ENCODE peak calls at places on chromosomes 2 and 18, in eight cellular contexts. X, O, M, V, R, G, A and L are unnamed samples. For H3K9me3, the result is how much of the 10 kb centered on the place peaks cover.

GRCh38 chr2:240603846-240604245 is 17.3 kb downstream of the CAPN10 start:
- DNase-seq in G (peak), R (peak), X (no peak), V (no peak), A (no peak), O (no peak), M (no peak), L (peak)

GRCh38 chr18:67875936-67876335 is 359.4 kb upstream of the DSEL start:
- DNase-seq in V (no peak), R (no peak), A (no peak), O (no peak), G (no peak), M (no peak), X (peak), L (no peak)

GRCh38 chr2:146990311-146990781 is 854.5 kb upstream of the ACVR2A start:
- DNase-seq in G (no peak), V (no peak), A (no peak), M (no peak), O (no peak), X (peak), R (no peak), L (no peak)

GRCh38 chr2:12455626-12456025 is 261.1 kb upstream of the TRIB2 start:
- DNase-seq in G (no peak), R (no peak), V (no peak), A (no peak), M (no peak), O (no peak), X (peak), L (no peak)

GRCh38 chr18:37547196-37547595 is 18.4 kb downstream of the CELF4 start:
- DNase-seq in X (no peak), R (no peak), M (no peak), V (no peak), A (no peak), O (no peak), G (peak), L (no peak)

GRCh38 chr2:23053580-23053979 is 331.4 kb upstream of the KLHL29 start:
- DNase-seq in O (no peak), M (no peak), A (no peak), R (no peak), G (no peak), V (no peak), X (no peak), L (no peak)

GRCh38 chr2:149579972-149580882 is 7.3 kb downstream of the MMADHC start:
- DNase-seq in R (no peak), A (no peak), X (no peak), V (no peak), M (no peak), G (no peak), O (no peak), L (no peak)

GRCh38 chr18:25941556-25941955 is 148.9 kb downstream of the SS18 start:
- DNase-seq in A (no peak), M (no peak), V (no peak), R (no peak), X (no peak), O (no peak), G (no peak), L (no peak)

GRCh38 chr18:37322497-37323035 is 243.0 kb downstream of the CELF4 start:
- DNase-seq in O (no peak), X (peak), R (peak), M (no peak), A (peak), V (peak), G (no peak), L (peak)

GRCh38 chr2:75021672-75022071 is 63.2 kb downstream of the POLE4 start:
- DNase-seq in R (no peak), M (no peak), G (no peak), A (no peak), V (no peak), O (no peak), X (peak), L (no peak)

GRCh38 chr18:68721681-68722583 is 7.0 kb upstream of the TMX3 start:
- DNase-seq in V (no peak), G (no peak), A (no peak), O (no peak), M (no peak), X (peak), R (no peak), L (no peak)

GRCh38 chr2:204127238-204127637 is 190.7 kb downstream of the ICOS start:
- DNase-seq in G (no peak), X (peak), R (no peak), V (no peak), M (no peak), A (no peak), O (no peak), L (no peak)

GRCh38 chr2:223055140-223055539 is 3.1 kb downstream of the KCNE4 start:
- DNase-seq in A (no peak), R (no peak), M (no peak), X (peak), G (no peak), O (no peak), V (no peak), L (no peak)

GRCh38 chr2:108446703-108447102 is 2.3 kb upstream of the GCC2 start:
- DNase-seq in X (no peak), R (no peak), O (no peak), V (no peak), A (no peak), M (no peak), G (no peak), L (no peak)

GRCh38 chr2:42840141-42840540 is 47.8 kb upstream of the HAAO start:
- DNase-seq in V (no peak), M (no peak), G (peak), X (no peak), A (no peak), R (no peak), O (no peak), L (no peak)

GRCh38 chr2:200454839-200455801 is 54.7 kb downstream of the KCTD18 start:
- DNase-seq in A (no peak), M (no peak), X (no peak), O (no peak), G (no peak), V (no peak), R (no peak), L (no peak)

GRCh38 chr18:22286576-22286975 is 117.2 kb downstream of the GATA6 start:
- DNase-seq in V (no peak), G (peak), R (peak), O (peak), M (peak), A (peak), X (no peak), L (peak)

GRCh38 chr2:133097666-133098065 is 427.7 kb upstream of the LYPD1 start:
- DNase-seq in G (no peak), A (no peak), V (no peak), R (no peak), M (no peak), O (no peak), X (peak), L (no peak)

GRCh38 chr2:27734305-27734704 is 37.2 kb upstream of the MRPL33 start:
- DNase-seq in M (no peak), A (no peak), X (no peak), R (no peak), V (no peak), G (no peak), O (no peak), L (no peak)

GRCh38 chr2:74585406-74586182 is 31.1 kb downstream of the DOK1 start:
- DNase-seq in R (peak), G (peak), V (peak), M (peak), X (peak), O (no peak), A (no peak), L (no peak)

GRCh38 chr2:109017017-109017416 is 28.0 kb upstream of the EDAR start:
- DNase-seq in O (no peak), R (no peak), M (no peak), V (no peak), A (no peak), X (no peak), G (no peak), L (no peak)

GRCh38 chr18:70276416-70277145 is 12.3 kb upstream of the SOCS6 start:
- DNase-seq in M (no peak), A (no peak), G (no peak), R (no peak), O (no peak), X (no peak), V (no peak), L (no peak)

GRCh38 chr18:24063121-24063731 is 48.7 kb downstream of the TTC39C start:
- DNase-seq in A (no peak), V (no peak), M (no peak), X (peak), G (no peak), R (no peak), O (no peak), L (no peak)

GRCh38 chr2:219570924-219571310 is 422 bp downstream of the OBSL1 start:
- DNase-seq in R (no peak), O (no peak), M (no peak), G (peak), X (peak), A (no peak), V (no peak), L (no peak)

GRCh38 chr18:25921677-25922421 is 168.6 kb downstream of the SS18 start:
- DNase-seq in G (no peak), R (peak), X (peak), M (no peak), A (peak), V (peak), O (no peak), L (peak)

GRCh38 chr18:50151876-50152275 is 43.1 kb downstream of the MYO5B start:
- DNase-seq in V (no peak), M (no peak), O (no peak), R (no peak), A (no peak), X (no peak), G (no peak), L (no peak)

GRCh38 chr2:228417526-228417925 is 236.0 kb upstream of the SPHKAP start:
- DNase-seq in R (no peak), O (no peak), G (no peak), X (no peak), A (no peak), V (no peak), M (no peak), L (no peak)

GRCh38 chr2:149313512-149313972 is 16.8 kb upstream of the LYPD6 start:
- DNase-seq in R (peak), O (no peak), X (peak), A (peak), V (no peak), G (no peak), M (no peak), L (peak)

GRCh38 chr18:32888311-32888710 is 115.5 kb upstream of the KLHL14 start:
- DNase-seq in X (no peak), V (no peak), R (no peak), G (no peak), A (no peak), O (no peak), M (no peak), L (no peak)

GRCh38 chr2:166867874-166868514 is 20.3 kb upstream of the XIRP2 start:
- DNase-seq in X (no peak), G (no peak), V (no peak), O (no peak), R (no peak), A (no peak), M (no peak), L (no peak)

GRCh38 chr18:58942486-58942885 is 77.8 kb downstream of the ZNF532 start:
- DNase-seq in V (no peak), G (no peak), O (no peak), A (no peak), X (no peak), R (no peak), M (no peak), L (no peak)

GRCh38 chr2:100178085-100178788 is 35.8 kb upstream of the AFF3 start:
- DNase-seq in R (no peak), O (no peak), X (peak), G (no peak), A (peak), M (no peak), V (no peak), L (peak)

GRCh38 chr2:69773201-69773600 is 31.3 kb downstream of the ANXA4 start:
- DNase-seq in R (no peak), G (no peak), O (no peak), M (no peak), A (no peak), V (no peak), X (peak), L (no peak)

GRCh38 chr2:237858294-237859081 is 935 bp upstream of the RAMP1 start:
- DNase-seq in X (peak), O (peak), R (peak), G (peak), V (peak), M (no peak), A (peak), L (peak)
- H3K4me3 ChIP-seq in X (no peak), O (no peak), R (no peak), G (no peak), V (no peak), M (no peak), A (peak), L (no peak)

DNA sequence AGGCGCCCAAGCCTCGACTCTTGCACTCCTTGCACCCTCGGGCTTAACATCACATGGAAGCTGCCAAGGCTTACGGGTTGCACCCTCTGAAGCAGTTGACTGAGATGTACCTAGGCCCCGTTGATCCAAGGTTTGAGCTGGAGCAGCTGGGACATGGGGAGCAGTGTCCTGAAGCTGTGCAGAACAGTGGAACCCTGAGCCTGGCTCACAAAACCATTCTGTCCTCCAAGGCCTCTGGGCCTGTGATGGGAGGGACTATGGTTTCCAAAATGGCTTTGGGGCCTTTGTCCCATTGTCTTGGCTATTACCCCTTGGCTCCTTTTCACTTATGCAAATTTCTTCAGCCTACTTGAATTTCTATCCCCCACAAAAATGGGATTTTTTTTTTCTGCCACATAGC is 454.0 kb downstream of the PIK3C3 start:
- DNase-seq in O (no peak), V (no peak), M (no peak), G (no peak), R (no peak), A (no peak), X (no peak), L (no peak)
- H3K9me3 ChIP-seq in O (under half), V (under half), M (under half), G (under half), R (under half), A (under half), X (under half), L (under half)

GRCh38 chr2:55119711-55120487 is 69.6 kb upstream of the RTN4 start:
- DNase-seq in X (peak), O (no peak), R (no peak), A (no peak), M (no peak), V (no peak), G (no peak), L (no peak)
- H3K4me3 ChIP-seq in X (no peak), O (no peak), R (no peak), A (no peak), M (no peak), V (no peak), G (no peak), L (no peak)

DNA sequence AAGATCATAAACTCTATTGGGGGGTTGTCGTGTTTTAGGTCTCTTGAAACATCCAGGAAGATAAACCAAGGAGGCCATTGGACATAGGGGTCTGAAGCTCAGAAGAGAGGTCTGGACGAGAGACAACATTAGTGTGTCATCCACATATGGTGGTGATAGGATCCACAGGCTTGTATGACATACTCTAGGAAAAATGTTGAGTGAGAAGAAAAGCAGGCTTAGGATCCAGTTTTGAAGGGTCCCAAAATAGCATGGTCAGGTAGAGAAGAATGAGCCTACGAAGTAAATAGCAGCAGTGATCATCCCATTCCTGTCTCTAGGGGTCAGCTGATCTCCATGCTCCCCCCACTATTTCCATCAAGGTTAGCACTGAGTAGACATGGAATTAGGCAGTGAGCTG is 166.8 kb downstream of the ANKRD30B start:
- DNase-seq in A (no peak), X (no peak), G (no peak), R (no peak), M (no peak), O (no peak), V (no peak), L (no peak)
- H3K9me3 ChIP-seq in A (under half), X (under half), G (under half), R (under half), M (under half), O (under half), V (under half), L (under half)

DNA sequence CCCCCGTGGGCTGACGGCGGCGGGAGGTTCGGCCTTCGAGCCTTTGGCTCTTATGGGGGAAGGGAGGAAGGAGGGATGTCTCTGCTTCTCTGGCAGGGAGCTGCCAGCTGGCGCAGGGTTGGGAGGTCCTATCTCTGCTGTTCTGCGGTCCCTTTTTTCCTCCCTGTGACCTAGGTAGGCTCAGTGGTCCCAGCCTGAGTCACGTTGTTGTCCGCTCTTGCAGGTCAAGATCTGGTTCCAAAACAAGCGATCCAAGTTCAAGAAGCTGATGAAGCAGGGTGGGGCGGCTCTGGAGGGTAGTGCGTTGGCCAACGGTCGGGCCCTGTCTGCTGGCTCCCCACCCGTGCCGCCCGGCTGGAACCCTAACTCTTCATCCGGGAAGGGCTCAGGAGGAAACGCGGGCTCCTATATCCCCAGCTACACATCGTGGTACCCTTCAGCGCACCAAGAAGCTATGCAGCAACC is 2.5 kb downstream of the DLX1 start:
- DNase-seq in R (no peak), M (no peak), X (no peak), V (no peak), A (peak), G (no peak), O (no peak), L (no peak)
- H3K4me3 ChIP-seq in R (no peak), M (no peak), X (no peak), V (no peak), A (no peak), G (no peak), O (no peak), L (no peak)

GRCh38 chr2:41502752-41503151 is 545.1 kb upstream of the PKDCC start:
- DNase-seq in O (no peak), A (no peak), R (no peak), G (no peak), X (no peak), V (no peak), M (no peak), L (no peak)

GRCh38 chr2:41504532-41504931 is 543.3 kb upstream of the PKDCC start:
- DNase-seq in X (no peak), R (no peak), O (no peak), A (no peak), V (no peak), G (no peak), M (no peak), L (no peak)

GRCh38 chr2:41498791-41499190 is 549.0 kb upstream of the PKDCC start:
- DNase-seq in A (no peak), X (no peak), G (no peak), R (no peak), V (no peak), O (no peak), M (no peak), L (no peak)

GRCh38 chr2:41496908-41497307 is 550.9 kb upstream of the PKDCC start:
- DNase-seq in O (no peak), V (no peak), A (no peak), M (no peak), X (no peak), R (no peak), G (no peak), L (no peak)

GRCh38 chr2:41500895-41501294 is 546.9 kb upstream of the PKDCC start:
- DNase-seq in M (no peak), R (no peak), O (no peak), G (no peak), V (no peak), X (no peak), A (no peak), L (no peak)
- H3K9me3 ChIP-seq in M (under half), R (under half), O (under half), G (under half), V (under half), X (under half), A (under half), L (half or more)

GRCh38 chr2:85854166-85854509 is 34.7 kb downstream of the ST3GAL5 start:
- DNase-seq in A (no peak), R (no peak), O (no peak), X (no peak), G (no peak), M (no peak), V (no peak), L (no peak)
- H3K4me3 ChIP-seq in A (no peak), R (no peak), O (no peak), X (no peak), G (peak), M (peak), V (no peak), L (no peak)

DNA sequence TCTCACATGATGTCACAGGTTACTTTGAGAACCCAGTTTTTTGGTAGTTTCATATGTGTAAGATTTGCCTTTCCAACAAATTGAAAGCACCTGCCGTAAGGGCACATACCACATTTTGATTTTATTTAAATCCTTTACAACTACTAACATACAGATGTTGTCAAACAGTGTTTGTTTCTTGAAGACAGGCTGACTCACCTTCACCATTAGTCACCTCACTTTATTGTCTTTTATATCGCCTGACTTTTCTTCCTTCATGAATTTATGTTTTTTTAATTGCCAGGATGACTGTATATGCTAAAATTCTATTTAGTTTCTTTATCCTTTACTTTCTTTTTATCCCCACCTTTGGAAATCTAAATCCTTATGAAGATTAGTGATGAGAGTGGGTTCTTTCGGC is 886.7 kb downstream of the SUCLG1 start:
- DNase-seq in G (no peak), R (no peak), O (no peak), A (no peak), X (no peak), M (no peak), V (no peak), L (no peak)
- H3K9me3 ChIP-seq in G (under half), R (under half), O (under half), A (under half), X (under half), M (under half), V (under half), L (under half)